ENCODE peak calls at places on chromosome 3, in seven cellular contexts. Y is B cell; R is effector CD8-positive, alpha-beta T cell; I is ACHN; L is HuH-7.5; B is nephron progenitor cell; D is stomach. Q is an unnamed sample.

GRCh38 chr3:5022966-5023776 is 43.9 kb downstream of the BHLHE40 start:
- DNase-seq in L (peak; percentile 43), I (peak; percentile 97), D (peak; percentile 34), B (no peak), R (no peak), Y (no peak), Q (peak; percentile 59)

GRCh38 chr3:7682822-7683229 is 818.8 kb upstream of the LMCD1 start:
- DNase-seq in L (no peak), D (no peak), B (no peak), R (no peak), Y (no peak), I (no peak), Q (no peak)

GRCh38 chr3:29240248-29240647 is 40.6 kb upstream of the RBMS3 start:
- DNase-seq in B (no peak), R (no peak), Y (no peak), I (peak; percentile 24), D (no peak), L (no peak), Q (no peak)

GRCh38 chr3:53238051-53238850 is 17.6 kb downstream of the TKT start:
- DNase-seq in Y (no peak), I (peak; percentile 96), B (no peak), R (no peak), L (no peak), D (peak; percentile 51), Q (no peak)

GRCh38 chr3:84960581-84960980 is 1.8 kb downstream of the CADM2 start:
- DNase-seq in L (no peak), Y (peak; percentile 2), I (no peak), B (no peak), D (no peak), R (no peak), Q (no peak)

GRCh38 chr3:69774029-69774428 is 34.8 kb downstream of the MITF start:
- DNase-seq in Y (no peak), L (no peak), I (no peak), R (no peak), B (no peak), D (peak; percentile 51), Q (no peak)

GRCh38 chr3:45560270-45561020 is 34.1 kb upstream of the LIMD1 start:
- DNase-seq in B (no peak), Y (no peak), L (no peak), R (no peak), D (peak; percentile 28), I (no peak), Q (peak; percentile 71)

GRCh38 chr3:171749128-171749527 is 61.2 kb downstream of the PLD1 start:
- DNase-seq in R (no peak), B (no peak), D (no peak), I (no peak), Y (no peak), L (no peak), Q (no peak)

GRCh38 chr3:195849322-195850074 is 37.8 kb upstream of the MUC4 start:
- DNase-seq in R (no peak), D (no peak), L (no peak), I (peak; percentile 66), Y (no peak), B (no peak), Q (no peak)

GRCh38 chr3:26369133-26369532 is 253.4 kb upstream of the LRRC3B start:
- DNase-seq in R (no peak), L (no peak), D (no peak), Y (no peak), B (no peak), I (peak; percentile 1), Q (no peak)

GRCh38 chr3:138845771-138846173 is 11.0 kb upstream of the PIK3CB start:
- DNase-seq in I (no peak), Y (no peak), R (no peak), L (no peak), B (peak; percentile 41), D (no peak), Q (no peak)

GRCh38 chr3:159664011-159664410 is 324.6 kb upstream of the IL12A start:
- DNase-seq in R (no peak), D (no peak), B (no peak), Y (no peak), L (no peak), I (no peak), Q (no peak)

GRCh38 chr3:147616998-147617619 is 207.9 kb downstream of the ZIC1 start:
- DNase-seq in R (no peak), D (no peak), L (no peak), B (no peak), I (peak; percentile 51), Y (no peak), Q (no peak)

GRCh38 chr3:19931767-19932188 is 2.2 kb downstream of the EFHB start:
- DNase-seq in I (no peak), Y (no peak), B (no peak), L (no peak), D (no peak), R (no peak), Q (no peak)

GRCh38 chr3:56900801-56901200 is 99.1 kb upstream of the ARHGEF3 start:
- DNase-seq in D (no peak), Y (no peak), R (no peak), L (no peak), B (no peak), I (no peak), Q (no peak)

GRCh38 chr3:53518495-53518981 is 24.1 kb downstream of the CACNA1D start:
- DNase-seq in B (no peak), R (no peak), D (no peak), I (no peak), Y (no peak), L (no peak), Q (no peak)

GRCh38 chr3:26422415-26422814 is 200.2 kb upstream of the LRRC3B start:
- DNase-seq in D (no peak), Y (no peak), I (no peak), R (no peak), L (no peak), B (no peak), Q (no peak)

GRCh38 chr3:150059241-150059640 is 88.5 kb upstream of the PFN2 start:
- DNase-seq in Y (no peak), I (no peak), B (no peak), D (no peak), R (no peak), L (no peak), Q (no peak)

GRCh38 chr3:64650096-64650622 is 37.6 kb downstream of the ADAMTS9 start:
- DNase-seq in D (no peak), R (no peak), B (no peak), L (no peak), Y (no peak), I (no peak), Q (no peak)

GRCh38 chr3:134079761-134080160 is 50.0 kb upstream of the SLCO2A1 start:
- DNase-seq in I (no peak), L (no peak), D (no peak), B (no peak), Y (no peak), R (no peak), Q (no peak)

GRCh38 chr3:113746069-113746954 is at the start of gene NAA50:
- DNase-seq in I (peak; percentile 91), Y (peak; percentile 97), D (peak; percentile 93), L (peak; percentile 80), B (peak; percentile 94), R (peak; percentile 85), Q (peak; percentile 96)

GRCh38 chr3:7543294-7543693 is 682.4 kb downstream of the GRM7 start:
- DNase-seq in L (no peak), I (no peak), B (no peak), D (no peak), Y (no peak), R (no peak), Q (no peak)

GRCh38 chr3:25554376-25554775 is 110.3 kb downstream of the TOP2B start:
- DNase-seq in D (no peak), B (no peak), R (no peak), I (no peak), Y (no peak), L (no peak), Q (no peak)

GRCh38 chr3:122936335-122936734 is 91.2 kb downstream of the SEMA5B start:
- DNase-seq in Y (no peak), B (no peak), L (no peak), R (no peak), I (no peak), D (no peak), Q (no peak)

GRCh38 chr3:78887029-78887428 is 880.8 kb downstream of the ROBO1 start:
- DNase-seq in R (no peak), Y (no peak), B (no peak), I (peak; percentile 76), D (no peak), L (no peak), Q (no peak)

GRCh38 chr3:66430876-66431275 is 69.9 kb downstream of the LRIG1 start:
- DNase-seq in I (no peak), L (no peak), D (no peak), B (no peak), Y (no peak), R (no peak), Q (no peak)